ENCODE peak calls at places on chromosomes 12 and 14, in ten cellular contexts. C is T follicular helper cell; O is cerebellar nuclear complex; B is ovary; I is non-pigmented ciliary epithelial cell; G is naive thymus-derived CD8-positive, alpha-beta T cell; A is HCT116; Q is amygdala; U is stimulated activated CD4-positive, alpha-beta T cell treated with anti-CD3 and anti-CD28 coated beads, Interleukin-4, amount 100 ng/mL, for 1 hour; H is heart right ventricle. T is an unnamed sample.

GRCh38 chr14:65243766-65244442 is 141.6 kb upstream of the MAX start:
- DNase-seq in H (no peak), Q (no peak), U (no peak), I (no peak), B (no peak), A (no peak), O (no peak), G (no peak), C (no peak), T (no peak)

GRCh38 chr12:94148841-94149780 is 734 bp downstream of the PLXNC1 start:
- DNase-seq in I (no peak), A (no peak), Q (no peak), B (peak), G (peak), U (peak), O (no peak), H (peak), C (peak), T (no peak)

GRCh38 chr14:68862954-68863594 is 70.2 kb upstream of the ZFP36L1 start:
- DNase-seq in G (peak), A (peak), C (peak), I (peak), Q (peak), U (peak), B (peak), H (peak), O (no peak), T (peak)

GRCh38 chr12:131375972-131376345 is 334.9 kb upstream of the SFSWAP start:
- DNase-seq in C (no peak), U (no peak), B (no peak), Q (no peak), O (no peak), A (no peak), G (no peak), H (no peak), I (no peak), T (no peak)

GRCh38 chr14:23588884-23589598 is 10.5 kb upstream of the JPH4 start:
- DNase-seq in G (peak), O (peak), C (peak), H (peak), B (peak), Q (peak), I (peak), U (peak), A (peak), T (peak)

GRCh38 chr14:52391866-52392600 is 77.9 kb downstream of the PTGER2 start:
- DNase-seq in A (peak), Q (no peak), B (no peak), G (no peak), U (no peak), H (no peak), C (no peak), I (no peak), O (no peak), T (no peak)

GRCh38 chr14:71242237-71242748 is 335.0 kb downstream of the PCNX1 start:
- DNase-seq in Q (no peak), C (no peak), H (no peak), U (no peak), O (no peak), G (no peak), A (no peak), I (no peak), B (no peak), T (no peak)

GRCh38 chr12:11833174-11833895 is 183.9 kb downstream of the ETV6 start:
- DNase-seq in A (no peak), Q (no peak), B (no peak), U (no peak), I (no peak), C (no peak), H (no peak), O (no peak), G (no peak), T (no peak)

GRCh38 chr14:105702275-105702817 is 176.0 kb downstream of the TMEM121 start:
- DNase-seq in Q (no peak), U (no peak), G (no peak), O (no peak), A (no peak), H (no peak), C (no peak), I (no peak), B (no peak), T (no peak)

GRCh38 chr12:70955415-70955814 is 34.9 kb upstream of the PTPRR start:
- DNase-seq in B (no peak), A (no peak), O (no peak), Q (no peak), H (no peak), C (no peak), G (no peak), I (no peak), U (no peak), T (no peak)

GRCh38 chr14:89851031-89851430 is 103.5 kb downstream of the EFCAB11 start:
- DNase-seq in O (no peak), G (no peak), I (no peak), H (no peak), U (no peak), C (no peak), B (no peak), A (no peak), Q (no peak), T (no peak)

GRCh38 chr12:29782821-29783772 is 645 bp downstream of the TMTC1 start:
- DNase-seq in C (no peak), I (no peak), O (no peak), A (no peak), H (peak), G (no peak), U (no peak), B (peak), Q (no peak), T (peak)

GRCh38 chr12:26158078-26158764 is 33.4 kb upstream of the BHLHE41 start:
- DNase-seq in U (no peak), Q (no peak), C (no peak), H (no peak), A (no peak), B (no peak), G (no peak), I (no peak), O (no peak), T (no peak)

GRCh38 chr14:90758959-90759358 is 57.3 kb downstream of the TTC7B start:
- DNase-seq in U (peak), A (no peak), G (no peak), H (peak), Q (no peak), C (no peak), B (peak), I (no peak), O (no peak), T (no peak)

GRCh38 chr12:53193040-53193439 is 12.3 kb upstream of the CSAD start:
- DNase-seq in B (no peak), H (no peak), G (no peak), U (no peak), O (no peak), I (no peak), A (no peak), Q (no peak), C (no peak), T (no peak)

GRCh38 chr12:22687677-22688076 is 62.7 kb downstream of the ETNK1 start:
- DNase-seq in Q (no peak), O (no peak), C (no peak), U (no peak), H (no peak), G (no peak), I (peak), A (no peak), B (no peak), T (no peak)

GRCh38 chr12:92612611-92613010 is 90.2 kb upstream of the PLEKHG7 start:
- DNase-seq in A (no peak), Q (no peak), O (no peak), C (no peak), B (no peak), H (no peak), G (no peak), I (no peak), U (no peak), T (no peak)

GRCh38 chr14:56133547-56133946 is 15.3 kb downstream of the PELI2 start:
- DNase-seq in G (no peak), C (no peak), U (no peak), B (no peak), O (peak), H (no peak), Q (no peak), A (no peak), I (no peak), T (no peak)

T was measured in DMS 273 treated with DMSO at 0.1 percent for 48 hours.